ENCODE peak calls at places on chromosomes 2 and 18, in seven cellular contexts. X is NB4, F is heart left ventricle, G is adrenal gland, B is spleen, U is suprapubic skin, C is IMR-90. I is an unnamed sample.
A peak's percentile ranks its signal among the peaks of the same experiment; 100 is the strongest.

GRCh38 chr18:7908686-7909299 is 341.7 kb downstream of the PTPRM start:
- DNase-seq in U (no peak), C (no peak), G (no peak), F (no peak), X (no peak), B (no peak), I (no peak)

GRCh38 chr2:8536686-8537571 is 144.9 kb upstream of the ID2 start:
- DNase-seq in X (no peak), B (peak; percentile 41), F (no peak), G (no peak), U (peak; percentile 65), C (peak; percentile 20), I (peak; percentile 86)

GRCh38 chr2:11161747-11162146 is 6.5 kb downstream of the SLC66A3 start:
- DNase-seq in X (no peak), F (no peak), U (no peak), C (no peak), B (peak; percentile 62), G (no peak), I (no peak)

GRCh38 chr18:55405655-55406373 is 182.2 kb downstream of the TCF4 start:
- DNase-seq in G (peak; percentile 85), U (peak; percentile 81), B (no peak), X (no peak), C (peak; percentile 95), F (peak; percentile 92), I (peak; percentile 84)

GRCh38 chr18:8006979-8007378 is 439.9 kb downstream of the PTPRM start:
- DNase-seq in G (no peak), X (no peak), F (no peak), U (no peak), B (no peak), C (no peak), I (no peak)

GRCh38 chr2:124983595-124983994 is 958.5 kb downstream of the CNTNAP5 start:
- DNase-seq in X (no peak), C (peak; percentile 51), G (no peak), U (no peak), B (no peak), F (no peak), I (no peak)

GRCh38 chr2:23452397-23452796 is 67.4 kb downstream of the KLHL29 start:
- DNase-seq in X (no peak), B (no peak), C (no peak), G (no peak), U (no peak), F (no peak), I (no peak)

GRCh38 chr2:11738589-11739436 is 7.6 kb upstream of the LPIN1 start:
- DNase-seq in U (no peak), B (no peak), X (peak; percentile 84), C (peak; percentile 87), G (peak; percentile 79), F (no peak), I (peak; percentile 33)

GRCh38 chr2:62216616-62217015 is 20.7 kb downstream of the B3GNT2 start:
- DNase-seq in F (no peak), B (no peak), G (no peak), X (peak; percentile 72), U (no peak), C (peak; percentile 92), I (no peak)

GRCh38 chr2:82339805-82340204 is 2035.3 kb upstream of the LRRTM1 start:
- DNase-seq in G (no peak), X (no peak), C (no peak), F (no peak), U (no peak), B (no peak), I (no peak)

GRCh38 chr2:177612651-177613050 is 220.1 kb downstream of the AGPS start:
- DNase-seq in B (no peak), C (no peak), X (no peak), G (no peak), U (no peak), F (no peak), I (no peak)

GRCh38 chr2:38465789-38466127 is 88.7 kb upstream of the ATL2 start:
- DNase-seq in F (no peak), B (no peak), U (no peak), G (peak; percentile 37), C (peak; percentile 21), X (peak; percentile 69), I (peak; percentile 55)

GRCh38 chr2:120579916-120580685 is 155.6 kb upstream of the GLI2 start:
- DNase-seq in X (peak; percentile 62), G (no peak), U (no peak), B (no peak), C (no peak), F (no peak), I (no peak)

GRCh38 chr18:44473394-44474066 is 207.2 kb upstream of the SETBP1 start:
- DNase-seq in B (no peak), C (no peak), U (no peak), F (no peak), G (no peak), X (no peak), I (no peak)

GRCh38 chr2:159637988-159638501 is 21.7 kb upstream of the BAZ2B start:
- DNase-seq in U (no peak), X (no peak), G (no peak), B (no peak), C (peak; percentile 91), F (no peak), I (no peak)

GRCh38 chr2:110744429-110744828 is 12.1 kb downstream of the ACOXL start:
- DNase-seq in X (no peak), F (no peak), U (no peak), C (no peak), B (no peak), G (no peak), I (no peak)

DNA sequence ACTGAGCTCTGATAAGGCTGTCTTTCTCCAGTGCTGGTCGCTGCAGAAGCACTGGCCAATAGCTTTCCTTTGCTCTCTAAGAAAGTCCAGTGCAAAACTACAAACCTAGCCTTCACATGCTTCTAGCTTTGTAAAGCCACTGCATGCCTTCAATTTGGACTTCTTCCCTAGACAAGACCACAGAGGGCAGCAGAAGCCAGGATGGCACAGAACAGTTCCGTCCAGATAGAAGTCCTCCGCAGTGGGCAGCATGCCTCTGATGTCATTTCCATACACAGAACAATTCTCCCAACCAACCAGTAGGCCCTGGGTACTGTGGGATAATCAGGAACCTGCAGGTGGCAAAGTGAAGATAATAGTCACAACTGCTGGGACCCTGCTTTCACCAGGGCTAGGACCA is 3.3 kb downstream of the ST6GAL2 start:
- DNase-seq in B (no peak), C (no peak), F (no peak), U (no peak), X (no peak), G (no peak), I (no peak)
- TF ChIP-seq POLR2A in B (no peak), C (no peak), F (no peak), U (no peak), X (no peak), G (no peak), I (no peak)

DNA sequence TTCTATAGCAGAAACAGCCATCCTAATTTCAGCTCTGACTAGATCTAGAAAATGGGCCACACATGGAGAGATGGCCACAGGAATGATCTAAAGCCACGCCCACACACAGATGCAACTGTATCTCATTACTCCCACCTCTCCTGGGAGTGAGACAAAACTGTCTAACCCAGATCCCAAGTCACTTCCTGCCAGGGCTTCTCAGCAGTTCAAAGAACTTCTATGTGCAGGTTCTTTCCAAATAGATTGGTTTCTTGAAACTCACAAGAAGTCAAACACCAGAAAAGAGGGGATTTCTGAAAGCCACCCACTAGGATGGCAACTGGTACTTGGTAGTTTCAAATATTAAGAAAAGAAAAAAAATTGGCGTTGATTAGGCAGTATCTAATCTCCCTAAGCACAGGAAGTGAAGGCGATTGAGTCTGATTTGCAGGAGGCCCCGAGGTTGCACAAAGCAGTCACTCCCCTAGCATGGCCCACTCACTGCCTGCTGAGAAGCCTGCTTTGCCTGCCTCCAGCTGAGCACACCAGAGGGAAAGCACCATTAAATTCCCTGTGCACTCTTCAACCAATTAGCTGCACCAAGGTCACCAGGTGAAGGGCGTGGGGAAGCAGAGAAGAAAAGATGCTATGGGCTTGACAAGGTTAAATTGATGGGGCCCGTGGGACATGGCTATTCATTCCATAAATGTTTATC is 51.1 kb downstream of the PAPOLG start:
- DNase-seq in X (peak; percentile 94), B (peak; percentile 63), G (no peak), C (peak; percentile 77), F (no peak), U (peak; percentile 44), I (peak; percentile 35)
- TF ChIP-seq POLR2A in X (peak; percentile 25), B (no peak), G (no peak), C (no peak), F (no peak), U (no peak), I (no peak)

DNA sequence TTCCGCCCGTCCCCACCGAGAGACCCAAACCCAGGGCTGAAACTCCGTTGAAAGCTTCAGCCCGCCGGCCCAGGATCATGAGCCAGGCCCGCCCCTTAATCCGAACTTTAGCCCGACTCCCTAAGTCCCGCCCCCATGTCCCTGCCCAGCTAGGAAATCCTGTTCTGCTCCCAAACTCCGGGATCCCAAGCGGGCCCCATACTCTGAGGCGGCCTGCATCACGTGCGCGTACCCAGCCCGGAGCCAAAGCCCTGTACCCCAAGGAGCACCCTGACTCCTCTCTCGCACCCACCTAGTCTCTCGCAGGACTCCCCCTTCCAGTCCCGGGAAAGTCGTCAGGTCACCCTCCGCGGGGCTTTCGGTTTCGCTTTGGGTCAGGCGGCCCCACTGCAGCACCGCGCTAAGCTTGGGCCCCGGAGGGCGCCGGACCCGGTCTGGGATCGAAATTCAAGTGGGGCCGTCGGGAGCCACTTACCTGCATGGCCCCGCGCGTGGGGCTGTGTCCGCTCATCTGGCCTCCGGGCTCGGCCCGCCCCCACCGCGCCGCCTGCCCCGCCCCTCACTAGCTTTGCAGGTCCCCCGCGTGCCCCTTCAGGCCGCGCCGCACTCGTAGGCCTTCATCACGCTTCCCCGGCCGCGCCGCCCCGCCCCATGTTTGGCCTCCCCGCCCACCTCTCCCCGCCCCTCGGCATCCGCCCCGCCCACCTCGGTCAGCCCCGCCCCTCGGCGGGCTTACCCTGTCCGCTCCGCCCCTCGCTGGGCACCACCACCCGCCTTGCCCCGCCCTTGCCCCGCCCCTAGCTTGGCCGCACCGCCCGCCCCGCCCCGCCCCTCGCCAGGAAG is at the start of gene DNPEP:
- DNase-seq in X (peak; percentile 92), U (peak; percentile 98), G (peak; percentile 98), C (peak; percentile 89), F (peak; percentile 95), B (peak; percentile 99), I (peak; percentile 100)
- TF ChIP-seq POLR2A in X (peak; percentile 32), U (no peak), G (peak; percentile 35), C (peak; percentile 57), F (peak; percentile 42), B (no peak), I (no peak)

DNA sequence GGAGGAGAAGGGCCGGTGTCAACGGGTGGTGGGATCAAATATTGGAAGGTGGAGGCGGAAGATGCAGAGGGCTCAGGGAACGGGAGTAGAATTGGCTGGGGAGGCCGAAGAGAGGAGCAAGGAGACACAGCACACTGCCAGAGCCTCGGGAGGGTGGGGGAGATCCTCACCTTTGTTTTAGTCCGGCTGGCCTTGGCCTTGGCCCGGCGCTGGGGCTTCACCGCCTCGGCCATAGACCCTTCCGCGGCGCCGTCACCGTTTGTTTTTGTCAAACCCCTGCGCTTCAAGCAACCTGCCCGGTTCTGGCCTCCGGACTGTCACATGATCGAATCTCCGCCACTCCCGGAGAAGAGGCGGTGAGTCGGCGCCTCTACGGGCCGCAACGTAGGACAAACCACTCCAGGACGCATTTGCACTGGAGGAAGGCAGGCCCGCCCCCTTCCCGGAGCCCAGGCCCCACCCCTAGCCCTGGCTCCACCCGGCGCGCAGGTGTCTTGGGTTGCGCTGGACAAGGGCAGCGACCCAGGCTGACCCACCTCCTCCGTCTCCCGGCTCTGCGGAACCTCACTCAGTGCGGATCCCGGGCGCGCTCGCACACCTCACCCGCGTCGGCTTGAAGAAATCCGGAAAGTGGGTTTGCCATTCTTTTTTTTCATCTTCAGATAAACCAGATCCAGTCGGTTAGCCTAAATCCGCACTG is at the start of gene EPG5:
- DNase-seq in U (peak; percentile 96), G (peak; percentile 96), X (peak; percentile 95), F (peak; percentile 96), C (peak; percentile 95), B (peak; percentile 99), I (peak; percentile 99)
- TF ChIP-seq POLR2A in U (no peak), G (peak; percentile 83), X (peak; percentile 28), F (peak; percentile 61), C (peak; percentile 74), B (no peak), I (peak; percentile 88)

GRCh38 chr18:79645291-79645983 is 34.2 kb upstream of the CTDP1 start:
- DNase-seq in X (peak; percentile 96), F (no peak), U (no peak), B (no peak), C (no peak), G (no peak), I (no peak)
- TF ChIP-seq POLR2A in X (no peak), F (no peak), U (no peak), B (no peak), C (no peak), G (no peak), I (no peak)